ENCODE peak calls at places on chromosomes 16 and 17, in five cellular contexts. G is hypothalamus, F is T-helper 9 cell, W is psoas muscle, H is SW 1271. O is an unnamed sample.

GRCh38 chr16:30567991-30568638 is 3.4 kb downstream of the ZNF688 start:
- DNase-seq in G (no peak), F (peak), W (no peak), H (no peak), O (peak)

GRCh38 chr17:45298546-45299285 is 18.1 kb downstream of the MAP3K14 start:
- DNase-seq in G (no peak), F (no peak), W (no peak), H (no peak), O (no peak)

GRCh38 chr17:8725881-8726280 is 18.8 kb downstream of the CCDC42 start:
- DNase-seq in G (no peak), F (no peak), W (no peak), H (no peak), O (no peak)

GRCh38 chr17:614637-615546 is 99.7 kb downstream of the VPS53 start:
- DNase-seq in G (no peak), F (no peak), W (no peak), H (no peak), O (no peak)

GRCh38 chr16:2231016-2231931 is 5.0 kb upstream of the DNASE1L2 start:
- DNase-seq in G (no peak), F (no peak), W (no peak), H (no peak), O (no peak)

GRCh38 chr17:55986817-55987216 is 166.5 kb upstream of the ANKFN1 start:
- DNase-seq in G (no peak), F (no peak), W (no peak), H (no peak), O (no peak)

GRCh38 chr16:65660390-65660789 is 538.5 kb upstream of the CDH11 start:
- DNase-seq in G (no peak), F (no peak), W (no peak), H (no peak), O (no peak)

GRCh38 chr17:73575470-73576235 is 68.6 kb downstream of the SDK2 start:
- DNase-seq in G (no peak), F (no peak), W (no peak), H (no peak), O (no peak)

GRCh38 chr17:48613862-48614694 is 1.0 kb downstream of the HOXB8 start:
- DNase-seq in G (no peak), F (no peak), W (no peak), H (no peak), O (no peak)

GRCh38 chr17:74042241-74042640 is 161.2 kb upstream of the RPL38 start:
- DNase-seq in G (peak), F (no peak), W (no peak), H (no peak), O (no peak)

GRCh38 chr17:10624966-10625365 is 32.1 kb downstream of the MYH3 start:
- DNase-seq in G (no peak), F (no peak), W (peak), H (no peak), O (no peak)

GRCh38 chr17:7014995-7015586 is 2.7 kb downstream of the RNASEK start:
- DNase-seq in G (no peak), F (peak), W (no peak), H (no peak), O (no peak)

GRCh38 chr16:89613101-89613953 is at the start of gene DPEP1:
- DNase-seq in G (no peak), F (no peak), W (no peak), H (no peak), O (no peak)

GRCh38 chr16:24776486-24777220 is 47.2 kb downstream of the TNRC6A start:
- DNase-seq in G (peak), F (no peak), W (peak), H (no peak), O (no peak)

GRCh38 chr16:46853713-46854443 is 22.9 kb upstream of the C16orf87 start:
- DNase-seq in G (peak), F (peak), W (peak), H (no peak), O (peak)

GRCh38 chr16:60142991-60143705 is 1409.0 kb upstream of the GOT2 start:
- DNase-seq in G (no peak), F (no peak), W (no peak), H (no peak), O (no peak)

GRCh38 chr17:5122586-5123342 is 6.9 kb downstream of the USP6 start:
- DNase-seq in G (no peak), F (no peak), W (peak), H (no peak), O (no peak)

GRCh38 chr16:84933774-84934571 is 77.4 kb downstream of the ZDHHC7 start:
- DNase-seq in G (peak), F (no peak), W (peak), H (no peak), O (no peak)